ENCODE peak calls at places on chromosomes 11 and 22, in four cellular contexts. One of them, this sample, is unnamed.

GRCh38 chr11:68020575-68020974 is 9.9 kb upstream of the NDUFS8 start:
- DNase-seq in K562: no peak
- DNase-seq in HepG2: no peak
- DNase-seq in GM12878: no peak
- DNase-seq in this sample: peak

GRCh38 chr11:73333626-73334199 is 25.6 kb downstream of the ARHGEF17 start:
- DNase-seq in K562: no peak
- DNase-seq in HepG2: no peak
- DNase-seq in GM12878: no peak
- DNase-seq in this sample: no peak

GRCh38 chr22:22036588-22036987 is 54.0 kb upstream of the TOP3B start:
- DNase-seq in K562: no peak
- DNase-seq in HepG2: no peak
- DNase-seq in GM12878: no peak
- DNase-seq in this sample: no peak

GRCh38 chr11:131033151-131033651 is 116.9 kb upstream of the SNX19 start:
- DNase-seq in K562: no peak
- DNase-seq in HepG2: peak
- DNase-seq in GM12878: no peak
- DNase-seq in this sample: peak

GRCh38 chr22:24827305-24827704 is 21.3 kb downstream of the SGSM1 start:
- DNase-seq in K562: no peak
- DNase-seq in HepG2: no peak
- DNase-seq in GM12878: no peak
- DNase-seq in this sample: no peak

GRCh38 chr11:104650234-104650633 is 248.0 kb downstream of the CASP12 start:
- DNase-seq in K562: no peak
- DNase-seq in HepG2: no peak
- DNase-seq in GM12878: no peak
- DNase-seq in this sample: peak

GRCh38 chr22:40690370-40690769 is 11.1 kb downstream of the MCHR1 start:
- DNase-seq in K562: no peak
- DNase-seq in HepG2: no peak
- DNase-seq in GM12878: no peak
- DNase-seq in this sample: peak

GRCh38 chr22:23060612-23061400 is 9.5 kb upstream of the GNAZ start:
- DNase-seq in K562: no peak
- DNase-seq in HepG2: no peak
- DNase-seq in GM12878: no peak
- DNase-seq in this sample: peak

GRCh38 chr11:95911369-95911759 is 12.5 kb downstream of the MTMR2 start:
- DNase-seq in K562: no peak
- DNase-seq in HepG2: no peak
- DNase-seq in GM12878: no peak
- DNase-seq in this sample: no peak

GRCh38 chr11:64219755-64220154 is 6.2 kb downstream of the TRPT1 start:
- DNase-seq in K562: no peak
- DNase-seq in HepG2: no peak
- DNase-seq in GM12878: no peak
- DNase-seq in this sample: no peak

GRCh38 chr22:44837481-44837880 is 85.1 kb downstream of the ARHGAP8 start:
- DNase-seq in K562: no peak
- DNase-seq in HepG2: no peak
- DNase-seq in GM12878: no peak
- DNase-seq in this sample: no peak

GRCh38 chr11:63937713-63938480 is 905 bp upstream of the NAA40 start:
- DNase-seq in K562: peak
- DNase-seq in HepG2: no peak
- DNase-seq in GM12878: no peak
- DNase-seq in this sample: peak

GRCh38 chr11:110059706-110060430 is 33.3 kb upstream of the ZC3H12C start:
- DNase-seq in K562: no peak
- DNase-seq in HepG2: no peak
- DNase-seq in GM12878: no peak
- DNase-seq in this sample: no peak
- TF ChIP-seq NR2C2 in K562: no peak
- TF ChIP-seq NR2C2 in HepG2: no peak
- TF ChIP-seq NR2C2 in GM12878: no peak
- TF ChIP-seq NR2C2 in this sample: no peak

GRCh38 chr11:79050784-79051183 is 390.0 kb downstream of the TENM4 start:
- DNase-seq in K562: no peak
- DNase-seq in HepG2: no peak
- DNase-seq in GM12878: no peak
- DNase-seq in this sample: no peak
- TF ChIP-seq NR2C2 in K562: no peak
- TF ChIP-seq NR2C2 in HepG2: no peak
- TF ChIP-seq NR2C2 in GM12878: no peak
- TF ChIP-seq NR2C2 in this sample: no peak

DNA sequence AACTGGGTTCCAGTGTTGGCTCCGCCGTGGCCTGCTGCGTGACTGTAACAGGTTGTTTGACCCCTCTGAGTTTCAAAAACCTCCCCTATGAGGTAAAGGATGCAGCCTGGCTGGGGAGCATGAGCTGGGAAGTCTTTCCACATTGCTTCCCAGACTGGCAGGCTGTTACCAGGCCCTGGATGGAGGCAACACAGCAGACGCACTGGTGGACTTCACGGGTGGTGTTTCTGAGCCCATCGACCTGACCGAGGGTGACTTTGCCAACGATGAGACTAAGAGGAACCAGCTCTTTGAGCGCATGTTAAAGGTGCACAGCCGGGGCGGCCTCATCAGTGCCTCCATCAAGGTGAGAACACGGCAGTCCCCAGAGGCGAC is 11.4 kb downstream of the OMP start:
- DNase-seq in K562: no peak
- DNase-seq in HepG2: no peak
- DNase-seq in GM12878: no peak
- DNase-seq in this sample: no peak
- TF ChIP-seq NR2C2 in K562: no peak
- TF ChIP-seq NR2C2 in HepG2: no peak
- TF ChIP-seq NR2C2 in GM12878: no peak
- TF ChIP-seq NR2C2 in this sample: no peak

GRCh38 chr11:93330446-93330984 is at the start of gene DEUP1:
- DNase-seq in K562: peak
- DNase-seq in HepG2: no peak
- DNase-seq in GM12878: no peak
- DNase-seq in this sample: peak

GRCh38 chr11:93326681-93327080 is 3.9 kb upstream of the DEUP1 start:
- DNase-seq in K562: no peak
- DNase-seq in HepG2: no peak
- DNase-seq in GM12878: no peak
- DNase-seq in this sample: no peak

GRCh38 chr11:93329936-93330445 is 551 bp upstream of the DEUP1 start:
- DNase-seq in K562: peak
- DNase-seq in HepG2: no peak
- DNase-seq in GM12878: no peak
- DNase-seq in this sample: peak
- TF ChIP-seq NR2C2 in K562: no peak
- TF ChIP-seq NR2C2 in HepG2: no peak
- TF ChIP-seq NR2C2 in GM12878: no peak
- TF ChIP-seq NR2C2 in this sample: no peak

GRCh38 chr11:121740902-121741301 is 288.1 kb upstream of the SORL1-AS1 start:
- DNase-seq in K562: no peak
- DNase-seq in HepG2: no peak
- DNase-seq in GM12878: no peak
- DNase-seq in this sample: no peak

GRCh38 chr11:121741954-121742361 is 289.2 kb upstream of the SORL1-AS1 start:
- DNase-seq in K562: no peak
- DNase-seq in HepG2: no peak
- DNase-seq in GM12878: no peak
- DNase-seq in this sample: no peak

GRCh38 chr11:121743285-121743684 is 290.5 kb upstream of the SORL1-AS1 start:
- DNase-seq in K562: no peak
- DNase-seq in HepG2: no peak
- DNase-seq in GM12878: no peak
- DNase-seq in this sample: no peak

GRCh38 chr11:121741316-121741715 is 288.5 kb upstream of the SORL1-AS1 start:
- DNase-seq in K562: no peak
- DNase-seq in HepG2: no peak
- DNase-seq in GM12878: no peak
- DNase-seq in this sample: no peak
- TF ChIP-seq NR2C2 in K562: no peak
- TF ChIP-seq NR2C2 in HepG2: no peak
- TF ChIP-seq NR2C2 in GM12878: no peak
- TF ChIP-seq NR2C2 in this sample: no peak

GRCh38 chr11:108122166-108122628 is 830 bp downstream of the ACAT1 start:
- DNase-seq in K562: no peak
- DNase-seq in HepG2: no peak
- DNase-seq in GM12878: no peak
- DNase-seq in this sample: no peak
- TF ChIP-seq NR2C2 in K562: no peak
- TF ChIP-seq NR2C2 in HepG2: no peak
- TF ChIP-seq NR2C2 in GM12878: no peak
- TF ChIP-seq NR2C2 in this sample: no peak

DNA sequence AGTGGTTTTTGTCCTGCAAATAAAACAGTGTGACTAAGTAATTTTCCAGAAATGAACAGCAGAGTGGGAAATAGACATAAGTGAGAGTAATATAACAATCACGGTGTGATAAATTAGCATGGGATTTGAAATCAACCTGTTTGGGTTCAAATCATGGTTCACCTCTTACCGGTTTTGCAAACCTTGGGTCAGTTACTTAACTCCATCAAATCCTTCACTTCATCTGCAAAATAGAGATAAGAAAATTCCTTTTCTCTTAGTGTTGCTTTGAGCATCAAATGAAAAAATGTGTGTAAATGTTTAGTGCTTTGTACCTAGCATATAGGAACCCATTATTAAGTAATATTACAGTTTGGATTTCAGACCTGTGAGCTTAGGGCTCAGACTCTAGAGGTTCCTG is 152.2 kb downstream of the TEAD1 start:
- DNase-seq in K562: no peak
- DNase-seq in HepG2: no peak
- DNase-seq in GM12878: no peak
- DNase-seq in this sample: no peak
- TF ChIP-seq NR2C2 in K562: no peak
- TF ChIP-seq NR2C2 in HepG2: no peak
- TF ChIP-seq NR2C2 in GM12878: no peak
- TF ChIP-seq NR2C2 in this sample: no peak